ENCODE peak calls at places on chromosomes 6 and 20, in five cellular contexts. O, S, C, Z and R are unnamed samples.

GRCh38 chr6:15501806-15502450 is 160.9 kb downstream of the DTNBP1 start:
- DNase-seq in O (peak; percentile 65), S (no peak), C (peak; percentile 59), Z (no peak), R (peak; percentile 58)

GRCh38 chr6:112296122-112296521 is 41.8 kb upstream of the LAMA4 start:
- DNase-seq in O (no peak), S (no peak), C (no peak), Z (no peak), R (no peak)

GRCh38 chr6:13689511-13690256 is 22.0 kb downstream of the RANBP9 start:
- DNase-seq in O (no peak), S (no peak), C (no peak), Z (no peak), R (no peak)

GRCh38 chr20:44943828-44944227 is 16.4 kb downstream of the TOMM34 start:
- DNase-seq in O (no peak), S (no peak), C (no peak), Z (no peak), R (no peak)

GRCh38 chr20:32018269-32019155 is 8.3 kb downstream of the CCM2L start:
- DNase-seq in O (peak; percentile 73), S (peak; percentile 25), C (peak; percentile 43), Z (peak; percentile 74), R (no peak)

GRCh38 chr6:1820165-1820564 is 210.4 kb downstream of the FOXC1 start:
- DNase-seq in O (no peak), S (no peak), C (no peak), Z (no peak), R (no peak)

GRCh38 chr6:27237089-27237723 is 10.3 kb upstream of the PRSS16 start:
- DNase-seq in O (no peak), S (no peak), C (no peak), Z (no peak), R (no peak)

GRCh38 chr6:135270676-135271536 is 89.8 kb downstream of the MYB start:
- DNase-seq in O (no peak), S (no peak), C (no peak), Z (peak; percentile 74), R (no peak)

GRCh38 chr6:152094992-152095592 is 287.6 kb downstream of the ESR1 start:
- DNase-seq in O (peak; percentile 80), S (no peak), C (peak; percentile 91), Z (peak; percentile 67), R (no peak)

GRCh38 chr20:57560554-57561355 is at the start of gene PCK1:
- DNase-seq in O (no peak), S (no peak), C (peak; percentile 65), Z (no peak), R (no peak)

GRCh38 chr6:31734703-31735500 is 1.4 kb downstream of the CLIC1 start:
- DNase-seq in O (peak; percentile 77), S (peak; percentile 56), C (peak; percentile 72), Z (peak; percentile 60), R (no peak)

GRCh38 chr6:10855233-10855632 is 16.9 kb upstream of the MAK start:
- DNase-seq in O (no peak), S (no peak), C (no peak), Z (no peak), R (no peak)

GRCh38 chr6:152695317-152696043 is 2.2 kb upstream of the MYCT1 start:
- DNase-seq in O (no peak), S (no peak), C (no peak), Z (no peak), R (no peak)

GRCh38 chr6:98834060-98835031 is at the start of gene POU3F2:
- DNase-seq in O (peak; percentile 72), S (peak; percentile 56), C (peak; percentile 78), Z (peak; percentile 81), R (peak; percentile 83)

GRCh38 chr20:50802289-50802688 is 7.4 kb downstream of the BCAS4 start:
- DNase-seq in O (no peak), S (no peak), C (no peak), Z (no peak), R (no peak)

GRCh38 chr20:50804453-50805348 is 9.8 kb downstream of the BCAS4 start:
- DNase-seq in O (no peak), S (peak; percentile 15), C (no peak), Z (no peak), R (no peak)

GRCh38 chr20:50801747-50802125 is 6.9 kb downstream of the BCAS4 start:
- DNase-seq in O (no peak), S (no peak), C (no peak), Z (no peak), R (no peak)

GRCh38 chr20:50806126-50806768 is 11.4 kb downstream of the BCAS4 start:
- DNase-seq in O (no peak), S (no peak), C (no peak), Z (no peak), R (no peak)

DNA sequence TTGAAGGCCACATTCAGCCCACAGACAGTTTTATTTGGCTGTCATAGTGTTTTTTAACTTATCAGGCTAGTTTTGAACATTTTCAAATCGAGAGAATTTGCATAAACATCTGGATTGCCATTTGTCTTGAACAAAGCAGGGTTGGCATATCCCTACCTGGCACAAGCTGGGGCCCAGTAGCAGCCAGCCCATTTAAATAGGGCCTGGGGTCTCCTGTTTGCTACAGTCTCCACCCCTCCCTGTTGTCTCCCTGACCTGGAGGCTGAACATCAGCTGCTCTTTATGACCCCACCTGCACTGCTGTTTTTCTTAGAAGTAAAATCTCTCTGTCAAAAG is 10.5 kb downstream of the BCAS4 start:
- DNase-seq in O (no peak), S (no peak), C (no peak), Z (no peak), R (no peak)
- H3K27ac ChIP-seq in O (no peak overlapping the region), S (peak overlapping the region; percentile 60), C (no peak overlapping the region), Z (no peak overlapping the region), R (no peak overlapping the region)

GRCh38 chr20:35263609-35264223 is 14.2 kb downstream of the MMP24OS start:
- DNase-seq in O (no peak), S (no peak), C (no peak), Z (peak; percentile 77), R (no peak)
- H3K27ac ChIP-seq in O (no peak overlapping the region), S (no peak overlapping the region), C (peak overlapping the region; percentile 85), Z (peak overlapping the region; percentile 83), R (no peak overlapping the region)

GRCh38 chr6:144999127-144999526 is 714.0 kb downstream of the UTRN start:
- DNase-seq in O (no peak), S (no peak), C (no peak), Z (no peak), R (no peak)

GRCh38 chr6:144990768-144991167 is 705.6 kb downstream of the UTRN start:
- DNase-seq in O (no peak), S (no peak), C (no peak), Z (no peak), R (no peak)

GRCh38 chr6:144989319-144990099 is 704.4 kb downstream of the UTRN start:
- DNase-seq in O (no peak), S (no peak), C (no peak), Z (no peak), R (no peak)

DNA sequence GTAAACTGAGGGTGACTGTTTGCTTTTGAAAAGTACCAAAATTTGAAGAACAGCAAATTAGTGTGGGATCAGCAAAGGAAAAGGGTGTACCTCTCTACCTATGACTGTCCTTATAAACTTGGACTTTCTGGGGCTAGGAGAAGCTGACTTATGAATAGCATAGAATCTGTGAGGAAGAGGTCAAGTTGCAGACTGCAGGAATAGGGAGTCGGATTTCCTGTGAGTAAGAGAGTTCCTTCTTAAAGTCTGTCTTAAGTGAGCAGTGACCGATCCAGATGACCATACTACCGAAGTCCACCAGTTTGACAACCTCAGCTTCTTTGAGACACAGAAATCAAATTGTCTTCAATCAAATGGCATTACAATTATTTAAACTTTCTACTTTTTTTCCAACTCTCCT is 708.7 kb downstream of the UTRN start:
- DNase-seq in O (no peak), S (no peak), C (no peak), Z (no peak), R (no peak)
- H3K27ac ChIP-seq in O (no peak overlapping the region), S (no peak overlapping the region), C (no peak overlapping the region), Z (no peak overlapping the region), R (no peak overlapping the region)

DNA sequence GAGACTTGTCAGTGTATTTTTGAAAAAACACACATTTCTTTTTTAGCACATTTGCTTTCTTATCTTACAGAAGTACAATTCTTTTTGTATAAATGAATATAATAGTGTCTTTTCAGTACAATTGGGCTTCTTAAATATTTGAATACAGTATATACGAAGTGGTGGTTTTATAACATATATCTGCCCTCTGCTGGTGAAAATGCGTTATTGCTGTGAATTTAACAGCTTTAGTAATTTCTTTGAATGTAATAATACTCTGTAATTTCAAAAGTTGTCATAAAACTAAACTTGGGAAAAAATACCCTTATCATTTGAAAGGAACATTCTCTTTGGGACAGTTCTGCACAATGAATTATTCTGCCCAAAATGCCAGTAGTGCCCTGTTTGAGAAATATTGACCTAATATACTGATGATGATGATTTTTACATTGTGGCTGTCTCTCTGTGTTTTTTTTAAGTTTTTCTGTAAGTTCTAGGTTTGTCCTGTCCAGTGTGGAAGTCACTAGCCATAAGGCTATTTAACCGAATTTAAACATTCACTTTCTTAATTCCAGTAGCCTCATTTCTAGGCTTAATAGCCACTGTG is 19.0 kb downstream of the SMAP1 start:
- DNase-seq in O (no peak), S (no peak), C (no peak), Z (no peak), R (no peak)
- H3K27ac ChIP-seq in O (no peak overlapping the region), S (no peak overlapping the region), C (no peak overlapping the region), Z (no peak overlapping the region), R (no peak overlapping the region)

DNA sequence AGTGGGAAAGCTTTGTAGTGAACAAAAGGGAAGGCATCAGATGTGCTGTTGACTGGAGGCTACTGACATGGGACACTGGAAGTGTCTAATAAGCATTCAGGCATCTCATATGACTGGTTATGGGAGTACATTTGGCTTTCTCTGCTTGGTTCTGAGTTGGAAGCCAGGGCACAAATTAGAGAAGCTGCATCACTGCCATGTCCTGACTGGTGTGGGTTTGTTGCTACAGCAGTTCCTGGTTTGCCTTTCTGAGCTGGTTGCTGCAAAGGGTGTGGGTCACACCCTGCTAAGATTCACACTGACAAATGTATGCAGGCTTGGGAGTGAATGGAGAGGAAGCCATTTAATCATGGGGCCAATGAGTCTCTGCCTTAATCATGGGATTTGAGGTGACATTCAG is 36.2 kb upstream of the NANP start:
- DNase-seq in O (no peak), S (no peak), C (no peak), Z (no peak), R (no peak)
- H3K27ac ChIP-seq in O (no peak overlapping the region), S (no peak overlapping the region), C (no peak overlapping the region), Z (no peak overlapping the region), R (no peak overlapping the region)

GRCh38 chr20:3916347-3916746 is 27.2 kb downstream of the PANK2 start:
- DNase-seq in O (no peak), S (no peak), C (no peak), Z (no peak), R (no peak)
- H3K27ac ChIP-seq in O (no peak overlapping the region), S (no peak overlapping the region), C (no peak overlapping the region), Z (no peak overlapping the region), R (no peak overlapping the region)

GRCh38 chr6:4010682-4011081 is 68.3 kb downstream of the FAM217A start:
- DNase-seq in O (no peak), S (no peak), C (no peak), Z (no peak), R (no peak)
- H3K27ac ChIP-seq in O (no peak overlapping the region), S (peak overlapping the region; percentile 17), C (no peak overlapping the region), Z (no peak overlapping the region), R (no peak overlapping the region)

GRCh38 chr6:35485402-35485877 is 11.4 kb downstream of the TEAD3 start:
- DNase-seq in O (no peak), S (no peak), C (peak; percentile 69), Z (no peak), R (no peak)
- H3K27ac ChIP-seq in O (peak overlapping the region; percentile 95), S (no peak overlapping the region), C (peak overlapping the region; percentile 100), Z (peak overlapping the region; percentile 86), R (no peak overlapping the region)